ENCODE peak calls at places on chromosomes 12 and 14, in eight cellular contexts. V, W, Z, L, B, P, H and T are unnamed samples.

GRCh38 chr12:51836012-51836832 is 12.3 kb downstream of the FIGNL2 start:
- DNase-seq in V (no peak), W (no peak), Z (peak; percentile 83), L (no peak), B (no peak), P (no peak), H (no peak), T (no peak)

GRCh38 chr14:45156067-45156466 is 20.3 kb downstream of the FANCM start:
- DNase-seq in V (no peak), W (peak; percentile 4), Z (no peak), L (no peak), B (no peak), P (no peak), H (peak; percentile 23), T (no peak)

GRCh38 chr12:50589650-50590435 is 85.1 kb downstream of the DIP2B start:
- DNase-seq in V (no peak), W (peak; percentile 97), Z (no peak), L (no peak), B (no peak), P (no peak), H (peak; percentile 98), T (no peak)

GRCh38 chr12:124352839-124353238 is 57.9 kb downstream of the RFLNA start:
- DNase-seq in V (no peak), W (no peak), Z (no peak), L (no peak), B (no peak), P (no peak), H (no peak), T (peak; percentile 38)

GRCh38 chr12:119748512-119748911 is 80.6 kb downstream of the PRKAB1 start:
- DNase-seq in V (no peak), W (no peak), Z (no peak), L (no peak), B (no peak), P (no peak), H (peak; percentile 45), T (no peak)

GRCh38 chr14:73786632-73786941 is 65.0 kb upstream of the PTGR2 start:
- DNase-seq in V (peak; percentile 82), W (peak; percentile 40), Z (peak; percentile 85), L (no peak), B (no peak), P (no peak), H (no peak), T (no peak)

GRCh38 chr14:76151398-76152332 is at the start of gene GPATCH2L:
- DNase-seq in V (peak; percentile 98), W (peak; percentile 86), Z (peak; percentile 99), L (peak; percentile 86), B (peak; percentile 98), P (peak; percentile 82), H (peak; percentile 69), T (peak; percentile 89)

GRCh38 chr14:77148510-77149231 is 7.1 kb upstream of the ZDHHC22 start:
- DNase-seq in V (no peak), W (no peak), Z (peak; percentile 50), L (no peak), B (peak; percentile 7), P (no peak), H (no peak), T (no peak)

GRCh38 chr12:2845280-2845679 is 10.4 kb upstream of the NRIP2 start:
- DNase-seq in V (peak; percentile 68), W (peak; percentile 85), Z (peak; percentile 70), L (no peak), B (no peak), P (no peak), H (peak; percentile 30), T (no peak)

GRCh38 chr12:125861299-125862281 is 796.4 kb downstream of the AACS start:
- DNase-seq in V (peak; percentile 82), W (no peak), Z (peak; percentile 65), L (no peak), B (peak; percentile 79), P (no peak), H (no peak), T (no peak)

GRCh38 chr12:76450690-76451089 is 102.5 kb upstream of the BBS10 start:
- DNase-seq in V (no peak), W (peak; percentile 46), Z (no peak), L (no peak), B (no peak), P (no peak), H (peak; percentile 92), T (no peak)

GRCh38 chr14:97107070-97107469 is 309.9 kb downstream of the VRK1 start:
- DNase-seq in V (no peak), W (no peak), Z (no peak), L (no peak), B (no peak), P (no peak), H (no peak), T (no peak)

GRCh38 chr12:89497005-89497404 is 27.6 kb downstream of the GALNT4 start:
- DNase-seq in V (no peak), W (peak; percentile 62), Z (no peak), L (no peak), B (no peak), P (no peak), H (no peak), T (no peak)

GRCh38 chr12:115597157-115597712 is 680.3 kb downstream of the MED13L start:
- DNase-seq in V (no peak), W (peak; percentile 35), Z (no peak), L (no peak), B (no peak), P (no peak), H (peak; percentile 88), T (no peak)

GRCh38 chr12:64652346-64652745 is 42.1 kb downstream of the RASSF3 start:
- DNase-seq in V (no peak), W (no peak), Z (no peak), L (no peak), B (no peak), P (no peak), H (no peak), T (no peak)

GRCh38 chr12:5780536-5780935 is 164.5 kb downstream of the ANO2 start:
- DNase-seq in V (no peak), W (no peak), Z (peak; percentile 19), L (no peak), B (no peak), P (no peak), H (no peak), T (no peak)

GRCh38 chr12:128807161-128807724 is 16.5 kb downstream of the SLC15A4 start:
- DNase-seq in V (no peak), W (no peak), Z (no peak), L (no peak), B (no peak), P (no peak), H (no peak), T (no peak)

GRCh38 chr12:107331912-107332311 is 238.6 kb upstream of the CRY1 start:
- DNase-seq in V (no peak), W (no peak), Z (peak; percentile 55), L (no peak), B (no peak), P (no peak), H (no peak), T (no peak)

GRCh38 chr14:105627701-105628100 is 101.3 kb downstream of the TMEM121 start:
- DNase-seq in V (no peak), W (no peak), Z (no peak), L (no peak), B (no peak), P (no peak), H (no peak), T (no peak)
- H3K9me3 ChIP-seq in V (peaks cover 2% of the 10 kb centered on the region), W (peaks cover 9% of the 10 kb centered on the region), Z (peaks cover 8% of the 10 kb centered on the region), L (peaks cover 15% of the 10 kb centered on the region), B (peaks cover 21% of the 10 kb centered on the region), P (peaks cover 4% of the 10 kb centered on the region), H (no peaks in the 10 kb centered on the region), T (no peaks in the 10 kb centered on the region)

DNA sequence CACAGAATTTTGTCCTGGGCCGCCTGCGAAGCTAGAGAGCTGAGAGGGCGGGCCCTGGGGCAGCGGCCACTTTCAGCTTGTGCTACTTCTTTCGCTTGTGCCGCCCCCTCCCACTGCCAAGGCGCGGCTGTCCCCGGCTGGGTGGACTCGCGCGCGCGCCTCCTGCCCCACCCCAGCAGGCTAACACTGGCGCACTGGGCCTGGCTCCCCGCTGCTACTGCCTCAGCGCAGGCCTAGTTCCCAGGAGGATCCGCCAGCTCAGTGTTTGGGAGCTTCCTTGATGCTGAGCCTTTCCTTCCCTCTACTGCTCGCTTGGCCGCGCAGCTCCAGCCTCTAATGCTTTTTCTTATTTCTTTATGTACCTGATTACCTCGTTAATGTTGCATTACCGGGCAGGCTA is 27.4 kb upstream of the METAP2 start:
- DNase-seq in V (peak; percentile 81), W (peak; percentile 7), Z (peak; percentile 96), L (peak; percentile 45), B (no peak), P (no peak), H (peak; percentile 15), T (no peak)
- H3K4me3 ChIP-seq in V (peak overlapping the region; percentile 0), W (no peak overlapping the region), Z (peak overlapping the region; percentile 56), L (peak overlapping the region; percentile 11), B (no peak overlapping the region), P (peak overlapping the region; percentile 23), H (no peak overlapping the region), T (no peak overlapping the region)

DNA sequence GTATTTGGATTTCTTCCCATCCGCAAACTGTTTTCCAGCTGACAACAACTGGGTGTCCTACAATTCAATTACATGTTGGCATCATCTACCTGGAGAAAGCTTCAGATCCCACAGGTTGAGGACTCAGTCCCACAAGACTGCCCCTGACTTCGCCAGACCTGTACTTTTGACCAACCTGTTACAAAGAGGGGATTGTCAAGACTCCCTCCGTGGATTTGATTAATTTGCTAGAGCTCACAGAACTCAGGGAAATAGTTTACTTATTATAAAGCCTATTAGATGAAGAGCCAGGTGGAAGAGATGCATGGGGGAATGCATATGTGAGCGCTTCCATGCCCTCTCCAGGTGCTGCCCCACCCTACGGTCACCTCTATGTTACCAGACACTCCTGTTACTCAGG is 14.6 kb downstream of the RESF1 start:
- DNase-seq in V (no peak), W (no peak), Z (no peak), L (no peak), B (no peak), P (no peak), H (no peak), T (no peak)
- H3K9me3 ChIP-seq in V (no peaks in the 10 kb centered on the region), W (no peaks in the 10 kb centered on the region), Z (peaks cover 99% of the 10 kb centered on the region), L (peaks cover 2% of the 10 kb centered on the region), B (peaks cover 70% of the 10 kb centered on the region), P (peaks cover 19% of the 10 kb centered on the region), H (no peaks in the 10 kb centered on the region), T (no peaks in the 10 kb centered on the region)

DNA sequence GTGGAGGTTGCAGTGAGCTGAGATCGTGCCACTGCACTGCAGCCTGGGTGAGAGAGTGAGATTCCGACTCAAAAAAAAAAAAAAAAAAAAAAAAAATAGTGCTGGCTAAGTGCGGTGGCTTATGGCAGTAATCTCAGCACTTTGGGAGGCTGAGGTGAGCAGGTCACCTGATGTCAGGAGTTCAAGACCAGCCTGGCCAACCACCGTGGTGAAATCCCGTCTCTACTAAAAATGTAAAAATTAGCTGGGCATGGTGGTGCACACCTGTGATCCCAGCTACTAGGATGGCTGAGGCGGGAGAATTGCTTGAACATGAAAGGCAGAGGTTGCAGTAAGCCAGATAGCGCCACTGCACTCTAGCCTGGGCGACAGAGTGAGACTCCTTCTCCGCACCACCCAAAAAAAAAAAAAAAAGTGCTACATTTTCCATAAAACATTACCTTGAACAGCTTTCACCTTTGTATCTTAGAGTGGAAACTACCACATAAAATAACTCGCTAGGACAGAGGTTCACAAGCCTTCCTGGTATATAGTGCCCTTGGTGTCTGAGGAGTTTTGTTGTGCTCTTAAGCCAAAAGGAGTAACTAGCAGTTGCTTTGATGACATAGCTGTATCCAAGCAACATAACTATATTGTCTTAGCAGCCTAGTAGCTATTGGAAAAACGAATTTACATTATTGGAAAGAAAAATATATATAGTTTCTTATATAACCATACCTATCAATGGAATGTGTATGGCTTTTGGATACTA is 11.1 kb downstream of the PTGES3 start:
- DNase-seq in V (no peak), W (no peak), Z (peak; percentile 36), L (no peak), B (peak; percentile 20), P (no peak), H (no peak), T (no peak)
- H3K4me3 ChIP-seq in V (no peak overlapping the region), W (no peak overlapping the region), Z (no peak overlapping the region), L (no peak overlapping the region), B (no peak overlapping the region), P (no peak overlapping the region), H (no peak overlapping the region), T (no peak overlapping the region)